ENCODE peak calls at places on chromosomes 5 and 9, in five cellular contexts. R, E, A, N and K are unnamed samples.

GRCh38 chr5:180832638-180833068 is 28.4 kb downstream of the ZFP62 start:
- DNase-seq in N (no peak), A (no peak), R (no peak), E (no peak), K (no peak)

GRCh38 chr9:114513050-114513951 is 8.0 kb upstream of the WHRN start:
- DNase-seq in N (no peak), R (no peak), A (no peak), E (no peak), K (no peak)

GRCh38 chr5:38317887-38318286 is 59.5 kb downstream of the EGFLAM start:
- DNase-seq in E (no peak), R (no peak), N (no peak), A (no peak), K (no peak)

GRCh38 chr5:93278876-93279275 is 302.1 kb downstream of the NR2F1-AS1 start:
- DNase-seq in N (no peak), R (no peak), E (no peak), A (no peak), K (no peak)

GRCh38 chr5:130687085-130687733 is 477.8 kb downstream of the HINT1 start:
- DNase-seq in E (no peak), N (no peak), A (no peak), R (no peak), K (peak)

GRCh38 chr5:133244242-133244641 is 192.4 kb downstream of the HSPA4 start:
- DNase-seq in E (no peak), R (no peak), N (no peak), A (no peak), K (no peak)

GRCh38 chr9:92501671-92502393 is 19.5 kb upstream of the ASPN start:
- DNase-seq in R (no peak), E (peak), A (no peak), N (peak), K (no peak)

GRCh38 chr5:166262395-166262794 is 2029.0 kb upstream of the WWC1 start:
- DNase-seq in A (no peak), E (no peak), R (no peak), N (no peak), K (no peak)

GRCh38 chr5:32713396-32714381 is 2.6 kb downstream of the NPR3 start:
- DNase-seq in A (no peak), N (peak), E (no peak), R (no peak), K (no peak)

GRCh38 chr9:34642679-34643078 is 3.8 kb upstream of the GALT start:
- DNase-seq in N (no peak), E (no peak), R (no peak), A (no peak), K (no peak)

GRCh38 chr9:99169982-99170761 is 51.6 kb downstream of the ALG2 start:
- DNase-seq in R (no peak), E (peak), N (no peak), A (no peak), K (no peak)

GRCh38 chr9:116661037-116661954 is 25.8 kb upstream of the TRIM32 start:
- DNase-seq in N (peak), E (peak), A (peak), R (no peak), K (no peak)

GRCh38 chr5:10756539-10756938 is 4.5 kb downstream of the DAP start:
- DNase-seq in R (no peak), N (peak), E (no peak), A (no peak), K (no peak)

GRCh38 chr9:34623386-34624235 is 3.3 kb upstream of the DCTN3 start:
- DNase-seq in A (no peak), N (no peak), R (no peak), E (no peak), K (no peak)

GRCh38 chr5:60446917-60447316 is 253.0 kb downstream of the DEPDC1B start:
- DNase-seq in A (no peak), R (no peak), E (no peak), N (no peak), K (no peak)

GRCh38 chr5:133289686-133290367 is 238.0 kb downstream of the HSPA4 start:
- DNase-seq in R (no peak), N (no peak), A (no peak), E (no peak), K (peak)

GRCh38 chr9:105157178-105157583 is 87.3 kb upstream of the SLC44A1 start:
- DNase-seq in R (peak), E (peak), A (peak), N (peak), K (no peak)

GRCh38 chr9:7762600-7762999 is 37.0 kb downstream of the DMAC1 start:
- DNase-seq in R (no peak), A (no peak), E (no peak), N (no peak), K (no peak)

GRCh38 chr5:58922392-58923171 is 339.7 kb downstream of the RAB3C start:
- DNase-seq in A (peak), R (no peak), N (peak), E (no peak), K (no peak)

GRCh38 chr9:77839459-77840140 is 191.5 kb upstream of the GNA14 start:
- DNase-seq in E (no peak), R (no peak), A (no peak), N (peak), K (no peak)

GRCh38 chr5:139178948-139179347 is 19.2 kb downstream of the SIL1 start:
- DNase-seq in E (no peak), N (peak), A (peak), R (no peak), K (peak)

GRCh38 chr9:32552172-32552872 is at the start of the genes SMIM27 and TOPORS:
- DNase-seq in N (peak), A (peak), R (peak), E (peak), K (peak)

GRCh38 chr9:3810231-3810630 is 284.4 kb upstream of the RFX3 start:
- DNase-seq in E (no peak), A (no peak), R (no peak), N (no peak), K (no peak)

GRCh38 chr5:6700686-6701355 is 12.4 kb upstream of the TENT4A start:
- DNase-seq in A (no peak), E (no peak), N (no peak), R (no peak), K (no peak)

GRCh38 chr5:140966293-140967225 is at the start of gene PCDHAC2:
- DNase-seq in R (no peak), A (peak), E (no peak), N (peak), K (peak)

GRCh38 chr5:157607371-157608161 is 32.0 kb upstream of the ADAM19 start:
- DNase-seq in E (no peak), R (no peak), N (no peak), A (no peak), K (no peak)

GRCh38 chr5:80182802-80183645 is 72.8 kb downstream of the SERINC5 start:
- DNase-seq in N (no peak), A (no peak), E (no peak), R (no peak), K (no peak)

GRCh38 chr9:69195681-69196080 is 21.6 kb downstream of the TJP2 start:
- DNase-seq in N (no peak), A (no peak), R (no peak), E (no peak), K (no peak)

GRCh38 chr5:138542120-138542955 is 698 bp downstream of the ETF1 start:
- DNase-seq in N (no peak), R (no peak), E (no peak), A (no peak), K (no peak)

GRCh38 chr5:31119938-31120641 is 73.4 kb upstream of the CDH6 start:
- DNase-seq in A (no peak), N (no peak), E (no peak), R (no peak), K (no peak)

GRCh38 chr5:76999451-76999850 is 30.8 kb upstream of the AGGF1 start:
- DNase-seq in N (peak), R (no peak), E (no peak), A (no peak), K (no peak)